ENCODE peak calls at places on chromosome 7, in eight cellular contexts. One of them, this sample, is unnamed.

GRCh38 chr7:96663457-96663856 is 46.2 kb downstream of the SEM1 start:
- DNase-seq in GM23338: no peak
- DNase-seq in H1: no peak
- DNase-seq in fibroblast of lung: no peak
- DNase-seq in astrocyte: no peak
- DNase-seq in hepatocyte: no peak
- DNase-seq in K562: no peak
- DNase-seq in PC-3: no peak
- DNase-seq in this sample: no peak

GRCh38 chr7:120856621-120857352 is 1.2 kb downstream of the TSPAN12 start:
- DNase-seq in PC-3: peak
- DNase-seq in astrocyte: peak
- DNase-seq in GM23338: peak
- DNase-seq in H1: peak
- DNase-seq in hepatocyte: peak
- DNase-seq in fibroblast of lung: peak
- DNase-seq in K562: peak
- DNase-seq in this sample: no peak

GRCh38 chr7:87480386-87480785 is 4.9 kb upstream of the ABCB4 start:
- DNase-seq in PC-3: no peak
- DNase-seq in H1: no peak
- DNase-seq in astrocyte: peak
- DNase-seq in hepatocyte: no peak
- DNase-seq in fibroblast of lung: peak
- DNase-seq in GM23338: no peak
- DNase-seq in K562: no peak
- DNase-seq in this sample: no peak

GRCh38 chr7:1055084-1055450 is 10.7 kb downstream of the GPR146 start:
- DNase-seq in PC-3: no peak
- DNase-seq in fibroblast of lung: no peak
- DNase-seq in K562: peak
- DNase-seq in GM23338: no peak
- DNase-seq in H1: no peak
- DNase-seq in astrocyte: no peak
- DNase-seq in hepatocyte: peak
- DNase-seq in this sample: peak

GRCh38 chr7:5773661-5774086 is 7.8 kb downstream of the RNF216 start:
- DNase-seq in fibroblast of lung: peak
- DNase-seq in H1: no peak
- DNase-seq in GM23338: no peak
- DNase-seq in astrocyte: peak
- DNase-seq in PC-3: peak
- DNase-seq in K562: no peak
- DNase-seq in hepatocyte: peak
- DNase-seq in this sample: peak

GRCh38 chr7:17062433-17063383 is 180.9 kb upstream of the AGR3 start:
- DNase-seq in hepatocyte: no peak
- DNase-seq in astrocyte: no peak
- DNase-seq in PC-3: peak
- DNase-seq in H1: no peak
- DNase-seq in fibroblast of lung: no peak
- DNase-seq in K562: no peak
- DNase-seq in GM23338: no peak
- DNase-seq in this sample: no peak

GRCh38 chr7:157506268-157506667 is 169.5 kb downstream of the DNAJB6 start:
- DNase-seq in astrocyte: no peak
- DNase-seq in K562: no peak
- DNase-seq in H1: no peak
- DNase-seq in fibroblast of lung: no peak
- DNase-seq in GM23338: no peak
- DNase-seq in PC-3: no peak
- DNase-seq in hepatocyte: no peak
- DNase-seq in this sample: no peak

GRCh38 chr7:92461027-92462003 is 14.0 kb downstream of the GATAD1 start:
- DNase-seq in fibroblast of lung: peak
- DNase-seq in K562: peak
- DNase-seq in hepatocyte: peak
- DNase-seq in GM23338: peak
- DNase-seq in PC-3: peak
- DNase-seq in H1: no peak
- DNase-seq in astrocyte: peak
- DNase-seq in this sample: peak

GRCh38 chr7:74199551-74200355 is 10.1 kb upstream of the LAT2 start:
- DNase-seq in GM23338: peak
- DNase-seq in hepatocyte: no peak
- DNase-seq in H1: no peak
- DNase-seq in astrocyte: peak
- DNase-seq in K562: no peak
- DNase-seq in fibroblast of lung: peak
- DNase-seq in PC-3: peak
- DNase-seq in this sample: no peak

GRCh38 chr7:86980223-86980622 is 79.2 kb downstream of the ELAPOR2 start:
- DNase-seq in H1: no peak
- DNase-seq in K562: no peak
- DNase-seq in hepatocyte: no peak
- DNase-seq in fibroblast of lung: no peak
- DNase-seq in PC-3: no peak
- DNase-seq in GM23338: no peak
- DNase-seq in astrocyte: no peak
- DNase-seq in this sample: no peak

GRCh38 chr7:87220734-87221215 is 1.2 kb upstream of the TMEM243 start:
- DNase-seq in K562: no peak
- DNase-seq in astrocyte: no peak
- DNase-seq in hepatocyte: peak
- DNase-seq in PC-3: peak
- DNase-seq in GM23338: peak
- DNase-seq in fibroblast of lung: peak
- DNase-seq in H1: no peak
- DNase-seq in this sample: no peak

GRCh38 chr7:45601094-45601493 is 26.9 kb downstream of the ADCY1 start:
- DNase-seq in fibroblast of lung: no peak
- DNase-seq in PC-3: no peak
- DNase-seq in GM23338: no peak
- DNase-seq in astrocyte: no peak
- DNase-seq in hepatocyte: no peak
- DNase-seq in H1: peak
- DNase-seq in K562: no peak
- DNase-seq in this sample: no peak

GRCh38 chr7:83701744-83702143 is 52.8 kb upstream of the SEMA3E start:
- DNase-seq in H1: no peak
- DNase-seq in K562: no peak
- DNase-seq in GM23338: no peak
- DNase-seq in hepatocyte: no peak
- DNase-seq in fibroblast of lung: no peak
- DNase-seq in astrocyte: no peak
- DNase-seq in PC-3: no peak
- DNase-seq in this sample: no peak

GRCh38 chr7:41996381-41997035 is 240.5 kb downstream of the GLI3 start:
- DNase-seq in GM23338: no peak
- DNase-seq in K562: no peak
- DNase-seq in hepatocyte: no peak
- DNase-seq in astrocyte: peak
- DNase-seq in H1: no peak
- DNase-seq in PC-3: peak
- DNase-seq in fibroblast of lung: peak
- DNase-seq in this sample: no peak

GRCh38 chr7:69412331-69413146 is 185.7 kb upstream of the AUTS2 start:
- DNase-seq in hepatocyte: peak
- DNase-seq in H1: no peak
- DNase-seq in PC-3: no peak
- DNase-seq in astrocyte: peak
- DNase-seq in GM23338: no peak
- DNase-seq in fibroblast of lung: peak
- DNase-seq in K562: no peak
- DNase-seq in this sample: peak

DNA sequence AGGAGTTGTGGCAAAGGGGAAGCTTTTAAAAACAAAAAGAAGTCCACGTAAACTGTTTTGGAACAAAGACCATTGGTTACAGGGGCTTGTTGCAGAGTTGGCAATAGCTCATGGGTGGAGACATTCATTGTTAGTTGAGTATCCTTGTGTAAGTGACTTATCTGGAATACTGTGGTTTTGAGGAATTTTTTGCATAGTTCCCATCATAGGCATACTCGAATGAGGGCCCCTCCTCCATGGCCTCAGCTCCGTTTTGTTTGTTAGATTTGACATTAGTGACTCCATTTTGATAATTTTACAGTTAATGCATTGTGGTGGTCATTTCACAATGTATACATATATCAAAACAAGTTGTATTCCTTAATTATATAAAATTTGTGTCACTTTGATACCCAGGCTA is 12.8 kb upstream of the SMKR1 start:
- DNase-seq in PC-3: peak
- DNase-seq in K562: no peak
- DNase-seq in hepatocyte: no peak
- DNase-seq in H1: no peak
- DNase-seq in GM23338: no peak
- DNase-seq in fibroblast of lung: peak
- DNase-seq in astrocyte: peak
- DNase-seq in this sample: no peak
- H2AFZ ChIP-seq in PC-3: no peak
- H2AFZ ChIP-seq in K562: no peak
- H2AFZ ChIP-seq in hepatocyte: no peak
- H2AFZ ChIP-seq in H1: no peak
- H2AFZ ChIP-seq in GM23338: no peak
- H2AFZ ChIP-seq in fibroblast of lung: no peak
- H2AFZ ChIP-seq in astrocyte: peak
- H2AFZ ChIP-seq in this sample: no peak

GRCh38 chr7:16046045-16046444 is 359.6 kb upstream of the MEOX2 start:
- DNase-seq in PC-3: no peak
- DNase-seq in astrocyte: no peak
- DNase-seq in fibroblast of lung: peak
- DNase-seq in K562: no peak
- DNase-seq in H1: no peak
- DNase-seq in hepatocyte: no peak
- DNase-seq in GM23338: no peak
- DNase-seq in this sample: no peak
- H2AFZ ChIP-seq in PC-3: no peak
- H2AFZ ChIP-seq in astrocyte: no peak
- H2AFZ ChIP-seq in fibroblast of lung: no peak
- H2AFZ ChIP-seq in K562: no peak
- H2AFZ ChIP-seq in H1: no peak
- H2AFZ ChIP-seq in hepatocyte: no peak
- H2AFZ ChIP-seq in GM23338: no peak
- H2AFZ ChIP-seq in this sample: no peak

GRCh38 chr7:136063337-136063666 is 86.1 kb upstream of the MTPN start:
- DNase-seq in GM23338: no peak
- DNase-seq in K562: no peak
- DNase-seq in hepatocyte: no peak
- DNase-seq in astrocyte: no peak
- DNase-seq in H1: no peak
- DNase-seq in fibroblast of lung: no peak
- DNase-seq in PC-3: no peak
- DNase-seq in this sample: no peak
- H2AFZ ChIP-seq in GM23338: no peak
- H2AFZ ChIP-seq in K562: peak
- H2AFZ ChIP-seq in hepatocyte: no peak
- H2AFZ ChIP-seq in astrocyte: no peak
- H2AFZ ChIP-seq in H1: no peak
- H2AFZ ChIP-seq in fibroblast of lung: no peak
- H2AFZ ChIP-seq in PC-3: no peak
- H2AFZ ChIP-seq in this sample: no peak

GRCh38 chr7:28955723-28956607 is 2.2 kb downstream of the TRIL start:
- DNase-seq in PC-3: peak
- DNase-seq in astrocyte: no peak
- DNase-seq in K562: no peak
- DNase-seq in GM23338: peak
- DNase-seq in H1: peak
- DNase-seq in fibroblast of lung: peak
- DNase-seq in hepatocyte: peak
- DNase-seq in this sample: no peak
- H2AFZ ChIP-seq in PC-3: peak
- H2AFZ ChIP-seq in astrocyte: peak
- H2AFZ ChIP-seq in K562: no peak
- H2AFZ ChIP-seq in GM23338: peak
- H2AFZ ChIP-seq in H1: peak
- H2AFZ ChIP-seq in fibroblast of lung: no peak
- H2AFZ ChIP-seq in hepatocyte: peak
- H2AFZ ChIP-seq in this sample: no peak

GRCh38 chr7:108456845-108457540 is 757 bp upstream of the NRCAM start:
- DNase-seq in fibroblast of lung: no peak
- DNase-seq in K562: no peak
- DNase-seq in H1: no peak
- DNase-seq in GM23338: peak
- DNase-seq in hepatocyte: no peak
- DNase-seq in astrocyte: no peak
- DNase-seq in PC-3: no peak
- DNase-seq in this sample: no peak
- H2AFZ ChIP-seq in fibroblast of lung: no peak
- H2AFZ ChIP-seq in K562: no peak
- H2AFZ ChIP-seq in H1: peak
- H2AFZ ChIP-seq in GM23338: peak
- H2AFZ ChIP-seq in hepatocyte: peak
- H2AFZ ChIP-seq in astrocyte: no peak
- H2AFZ ChIP-seq in PC-3: no peak
- H2AFZ ChIP-seq in this sample: no peak

DNA sequence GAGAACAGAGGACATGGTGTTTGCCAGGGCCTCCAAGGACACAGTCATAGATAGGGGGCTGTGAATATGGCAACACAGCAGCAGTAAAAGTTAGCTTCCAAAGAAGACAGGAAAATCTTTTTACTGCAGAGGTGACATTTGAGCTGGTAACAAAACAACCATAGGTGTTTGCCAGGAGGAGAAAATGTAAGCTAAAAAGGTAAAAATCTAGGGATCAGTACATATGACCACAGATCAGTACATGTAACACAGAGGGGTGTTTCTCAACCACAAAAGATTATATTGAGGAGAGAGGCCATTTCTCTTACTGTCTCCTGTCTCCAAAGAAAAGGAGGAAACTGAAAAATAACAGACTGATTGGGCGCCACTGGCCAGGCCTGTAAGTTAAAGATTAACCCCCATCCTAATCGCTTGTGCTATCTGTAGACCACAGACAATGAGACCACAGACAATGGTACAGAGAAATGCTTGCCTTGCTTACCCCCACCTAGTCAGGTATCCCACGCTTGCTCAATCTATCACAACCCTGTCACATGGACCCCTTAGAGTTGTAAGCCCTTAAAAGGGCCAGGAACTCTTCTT is 33.5 kb upstream of the NRF1 start:
- DNase-seq in K562: no peak
- DNase-seq in astrocyte: no peak
- DNase-seq in H1: no peak
- DNase-seq in hepatocyte: no peak
- DNase-seq in PC-3: no peak
- DNase-seq in fibroblast of lung: no peak
- DNase-seq in GM23338: no peak
- DNase-seq in this sample: no peak
- H2AFZ ChIP-seq in K562: no peak
- H2AFZ ChIP-seq in astrocyte: no peak
- H2AFZ ChIP-seq in H1: no peak
- H2AFZ ChIP-seq in hepatocyte: no peak
- H2AFZ ChIP-seq in PC-3: no peak
- H2AFZ ChIP-seq in fibroblast of lung: no peak
- H2AFZ ChIP-seq in GM23338: no peak
- H2AFZ ChIP-seq in this sample: no peak

GRCh38 chr7:53070883-53071282 is 35.5 kb downstream of the POM121L12 start:
- DNase-seq in hepatocyte: no peak
- DNase-seq in H1: no peak
- DNase-seq in PC-3: no peak
- DNase-seq in fibroblast of lung: no peak
- DNase-seq in GM23338: no peak
- DNase-seq in astrocyte: no peak
- DNase-seq in K562: no peak
- DNase-seq in this sample: no peak
- H2AFZ ChIP-seq in hepatocyte: no peak
- H2AFZ ChIP-seq in H1: peak
- H2AFZ ChIP-seq in PC-3: no peak
- H2AFZ ChIP-seq in fibroblast of lung: no peak
- H2AFZ ChIP-seq in GM23338: no peak
- H2AFZ ChIP-seq in astrocyte: no peak
- H2AFZ ChIP-seq in K562: no peak
- H2AFZ ChIP-seq in this sample: no peak